ENCODE peak calls at places on chromosomes 6 and 20, in five cellular contexts. One of them, this sample, is unnamed.

GRCh38 chr20:25315418-25316210 is 67.7 kb downstream of the PYGB start:
- DNase-seq in activated naive CD4-positive, alpha-beta T cell treated with anti-CD3 and anti-CD28 coated beads, Interleukin-2, amount 10 ng/mL, durations not matched to agents 7 days and 5 days: no peak
- DNase-seq in AG20443: peak
- DNase-seq in NB4: no peak
- DNase-seq in fibroblast of the aortic adventitia: peak
- DNase-seq in this sample: no peak

GRCh38 chr20:2246081-2246491 is 49.7 kb upstream of the TGM3 start:
- DNase-seq in activated naive CD4-positive, alpha-beta T cell treated with anti-CD3 and anti-CD28 coated beads, Interleukin-2, amount 10 ng/mL, durations not matched to agents 7 days and 5 days: no peak
- DNase-seq in AG20443: no peak
- DNase-seq in NB4: no peak
- DNase-seq in fibroblast of the aortic adventitia: no peak
- DNase-seq in this sample: peak

GRCh38 chr6:4010035-4010434 is 68.9 kb downstream of the FAM217A start:
- DNase-seq in activated naive CD4-positive, alpha-beta T cell treated with anti-CD3 and anti-CD28 coated beads, Interleukin-2, amount 10 ng/mL, durations not matched to agents 7 days and 5 days: no peak
- DNase-seq in AG20443: no peak
- DNase-seq in NB4: no peak
- DNase-seq in fibroblast of the aortic adventitia: no peak
- DNase-seq in this sample: no peak

GRCh38 chr6:108995296-108995695 is 99.3 kb downstream of the SESN1 start:
- DNase-seq in activated naive CD4-positive, alpha-beta T cell treated with anti-CD3 and anti-CD28 coated beads, Interleukin-2, amount 10 ng/mL, durations not matched to agents 7 days and 5 days: no peak
- DNase-seq in AG20443: no peak
- DNase-seq in NB4: no peak
- DNase-seq in fibroblast of the aortic adventitia: no peak
- DNase-seq in this sample: no peak

GRCh38 chr20:40657526-40657925 is 31.5 kb downstream of the MAFB start:
- DNase-seq in activated naive CD4-positive, alpha-beta T cell treated with anti-CD3 and anti-CD28 coated beads, Interleukin-2, amount 10 ng/mL, durations not matched to agents 7 days and 5 days: no peak
- DNase-seq in AG20443: peak
- DNase-seq in NB4: no peak
- DNase-seq in fibroblast of the aortic adventitia: no peak
- DNase-seq in this sample: no peak

GRCh38 chr20:46512943-46513844 is at the start of gene ZNF334:
- DNase-seq in activated naive CD4-positive, alpha-beta T cell treated with anti-CD3 and anti-CD28 coated beads, Interleukin-2, amount 10 ng/mL, durations not matched to agents 7 days and 5 days: peak
- DNase-seq in AG20443: peak
- DNase-seq in NB4: peak
- DNase-seq in fibroblast of the aortic adventitia: peak
- DNase-seq in this sample: peak

GRCh38 chr6:4977468-4977867 is 26.4 kb downstream of the RPP40 start:
- DNase-seq in activated naive CD4-positive, alpha-beta T cell treated with anti-CD3 and anti-CD28 coated beads, Interleukin-2, amount 10 ng/mL, durations not matched to agents 7 days and 5 days: no peak
- DNase-seq in AG20443: no peak
- DNase-seq in NB4: no peak
- DNase-seq in fibroblast of the aortic adventitia: no peak
- DNase-seq in this sample: no peak

GRCh38 chr6:70651326-70651905 is 16.3 kb upstream of the SMAP1 start:
- DNase-seq in activated naive CD4-positive, alpha-beta T cell treated with anti-CD3 and anti-CD28 coated beads, Interleukin-2, amount 10 ng/mL, durations not matched to agents 7 days and 5 days: peak
- DNase-seq in AG20443: no peak
- DNase-seq in NB4: no peak
- DNase-seq in fibroblast of the aortic adventitia: no peak
- DNase-seq in this sample: no peak

GRCh38 chr6:84762220-84762940 is 2.0 kb downstream of the TBX18 start:
- DNase-seq in activated naive CD4-positive, alpha-beta T cell treated with anti-CD3 and anti-CD28 coated beads, Interleukin-2, amount 10 ng/mL, durations not matched to agents 7 days and 5 days: no peak
- DNase-seq in AG20443: peak
- DNase-seq in NB4: no peak
- DNase-seq in fibroblast of the aortic adventitia: peak
- DNase-seq in this sample: no peak

GRCh38 chr6:35044145-35044745 is 96.9 kb downstream of the TCP11 start:
- DNase-seq in activated naive CD4-positive, alpha-beta T cell treated with anti-CD3 and anti-CD28 coated beads, Interleukin-2, amount 10 ng/mL, durations not matched to agents 7 days and 5 days: no peak
- DNase-seq in AG20443: no peak
- DNase-seq in NB4: peak
- DNase-seq in fibroblast of the aortic adventitia: no peak
- DNase-seq in this sample: peak

GRCh38 chr20:45088247-45088646 is 12.7 kb downstream of the KCNS1 start:
- DNase-seq in activated naive CD4-positive, alpha-beta T cell treated with anti-CD3 and anti-CD28 coated beads, Interleukin-2, amount 10 ng/mL, durations not matched to agents 7 days and 5 days: no peak
- DNase-seq in AG20443: peak
- DNase-seq in NB4: no peak
- DNase-seq in fibroblast of the aortic adventitia: peak
- DNase-seq in this sample: peak

GRCh38 chr20:40687384-40688128 is 1.5 kb downstream of the MAFB start:
- DNase-seq in activated naive CD4-positive, alpha-beta T cell treated with anti-CD3 and anti-CD28 coated beads, Interleukin-2, amount 10 ng/mL, durations not matched to agents 7 days and 5 days: no peak
- DNase-seq in AG20443: peak
- DNase-seq in NB4: no peak
- DNase-seq in fibroblast of the aortic adventitia: peak
- DNase-seq in this sample: peak

GRCh38 chr6:52053038-52053704 is 34.2 kb downstream of the PKHD1 start:
- DNase-seq in activated naive CD4-positive, alpha-beta T cell treated with anti-CD3 and anti-CD28 coated beads, Interleukin-2, amount 10 ng/mL, durations not matched to agents 7 days and 5 days: no peak
- DNase-seq in AG20443: no peak
- DNase-seq in NB4: no peak
- DNase-seq in fibroblast of the aortic adventitia: no peak
- DNase-seq in this sample: no peak

GRCh38 chr20:46939031-46939430 is 44.4 kb downstream of the EYA2 start:
- DNase-seq in activated naive CD4-positive, alpha-beta T cell treated with anti-CD3 and anti-CD28 coated beads, Interleukin-2, amount 10 ng/mL, durations not matched to agents 7 days and 5 days: no peak
- DNase-seq in AG20443: no peak
- DNase-seq in NB4: peak
- DNase-seq in fibroblast of the aortic adventitia: no peak
- DNase-seq in this sample: no peak

GRCh38 chr6:90462102-90462501 is 124.8 kb downstream of the MAP3K7 start:
- DNase-seq in activated naive CD4-positive, alpha-beta T cell treated with anti-CD3 and anti-CD28 coated beads, Interleukin-2, amount 10 ng/mL, durations not matched to agents 7 days and 5 days: no peak
- DNase-seq in AG20443: no peak
- DNase-seq in NB4: no peak
- DNase-seq in fibroblast of the aortic adventitia: no peak
- DNase-seq in this sample: no peak

GRCh38 chr6:104958720-104959452 is 2.0 kb downstream of the LIN28B start:
- DNase-seq in activated naive CD4-positive, alpha-beta T cell treated with anti-CD3 and anti-CD28 coated beads, Interleukin-2, amount 10 ng/mL, durations not matched to agents 7 days and 5 days: no peak
- DNase-seq in AG20443: no peak
- DNase-seq in NB4: peak
- DNase-seq in fibroblast of the aortic adventitia: no peak
- DNase-seq in this sample: no peak

This sample was measured in fibroblast of lung.